ENCODE peak calls at places on chromosomes 13 and 19, in five cellular contexts. Z, E, H, Q and R are unnamed samples.

GRCh38 chr19:45347570-45348366 is 7.2 kb downstream of the KLC3 start:
- DNase-seq in H (no peak), Z (no peak), E (no peak), Q (no peak), R (no peak)

GRCh38 chr19:48400018-48400742 is 6.7 kb downstream of the GRIN2D start:
- DNase-seq in E (no peak), Z (peak), Q (no peak), H (peak), R (peak)

GRCh38 chr19:35696835-35697234 is 7.5 kb upstream of the ZBTB32 start:
- DNase-seq in H (peak), Z (no peak), Q (peak), E (no peak), R (no peak)

GRCh38 chr13:99313473-99313872 is 6.3 kb upstream of the GPR183 start:
- DNase-seq in Z (no peak), E (no peak), Q (no peak), H (no peak), R (no peak)

GRCh38 chr19:16034180-16034579 is 42.1 kb upstream of the TPM4 start:
- DNase-seq in H (no peak), E (no peak), Q (no peak), Z (no peak), R (no peak)

GRCh38 chr19:408441-409005 is 424 bp downstream of the C2CD4C start:
- DNase-seq in E (no peak), Z (no peak), H (no peak), Q (no peak), R (no peak)

GRCh38 chr13:78238911-78239310 is 320.3 kb upstream of the EDNRB start:
- DNase-seq in E (no peak), Z (no peak), Q (no peak), H (no peak), R (no peak)

GRCh38 chr13:46484561-46484960 is 68.4 kb upstream of the LRCH1 start:
- DNase-seq in H (no peak), Q (no peak), E (no peak), Z (no peak), R (no peak)

GRCh38 chr19:10648360-10648759 is 5.8 kb upstream of the ILF3 start:
- DNase-seq in E (no peak), H (no peak), Z (no peak), Q (no peak), R (no peak)

GRCh38 chr19:18541992-18542935 is 1.1 kb downstream of the FKBP8 start:
- DNase-seq in Q (no peak), E (no peak), Z (no peak), H (no peak), R (no peak)

GRCh38 chr13:94329754-94330551 is 149.5 kb downstream of the DCT start:
- DNase-seq in H (peak), Z (no peak), Q (no peak), E (no peak), R (no peak)

GRCh38 chr13:21579754-21580316 is 24.1 kb downstream of the MICU2 start:
- DNase-seq in E (no peak), Z (no peak), H (no peak), Q (peak), R (no peak)

GRCh38 chr19:13784731-13785452 is 10.4 kb upstream of the ZSWIM4 start:
- DNase-seq in E (no peak), Q (no peak), Z (peak), H (peak), R (peak)

GRCh38 chr19:18760440-18761383 is 30.4 kb downstream of the COMP start:
- DNase-seq in E (no peak), H (no peak), Z (no peak), Q (no peak), R (no peak)

GRCh38 chr13:113851826-113852535 is 11.9 kb downstream of the GAS6 start:
- DNase-seq in Q (no peak), Z (no peak), E (no peak), H (no peak), R (peak)

GRCh38 chr13:113853518-113854237 is 10.2 kb downstream of the GAS6 start:
- DNase-seq in E (no peak), H (no peak), Q (no peak), Z (no peak), R (peak)

GRCh38 chr13:113851480-113851803 is 12.4 kb downstream of the GAS6 start:
- DNase-seq in E (no peak), H (no peak), Q (no peak), Z (no peak), R (no peak)

GRCh38 chr13:113854238-113855011 is 9.5 kb downstream of the GAS6 start:
- DNase-seq in E (no peak), H (no peak), Z (no peak), Q (no peak), R (no peak)

DNA sequence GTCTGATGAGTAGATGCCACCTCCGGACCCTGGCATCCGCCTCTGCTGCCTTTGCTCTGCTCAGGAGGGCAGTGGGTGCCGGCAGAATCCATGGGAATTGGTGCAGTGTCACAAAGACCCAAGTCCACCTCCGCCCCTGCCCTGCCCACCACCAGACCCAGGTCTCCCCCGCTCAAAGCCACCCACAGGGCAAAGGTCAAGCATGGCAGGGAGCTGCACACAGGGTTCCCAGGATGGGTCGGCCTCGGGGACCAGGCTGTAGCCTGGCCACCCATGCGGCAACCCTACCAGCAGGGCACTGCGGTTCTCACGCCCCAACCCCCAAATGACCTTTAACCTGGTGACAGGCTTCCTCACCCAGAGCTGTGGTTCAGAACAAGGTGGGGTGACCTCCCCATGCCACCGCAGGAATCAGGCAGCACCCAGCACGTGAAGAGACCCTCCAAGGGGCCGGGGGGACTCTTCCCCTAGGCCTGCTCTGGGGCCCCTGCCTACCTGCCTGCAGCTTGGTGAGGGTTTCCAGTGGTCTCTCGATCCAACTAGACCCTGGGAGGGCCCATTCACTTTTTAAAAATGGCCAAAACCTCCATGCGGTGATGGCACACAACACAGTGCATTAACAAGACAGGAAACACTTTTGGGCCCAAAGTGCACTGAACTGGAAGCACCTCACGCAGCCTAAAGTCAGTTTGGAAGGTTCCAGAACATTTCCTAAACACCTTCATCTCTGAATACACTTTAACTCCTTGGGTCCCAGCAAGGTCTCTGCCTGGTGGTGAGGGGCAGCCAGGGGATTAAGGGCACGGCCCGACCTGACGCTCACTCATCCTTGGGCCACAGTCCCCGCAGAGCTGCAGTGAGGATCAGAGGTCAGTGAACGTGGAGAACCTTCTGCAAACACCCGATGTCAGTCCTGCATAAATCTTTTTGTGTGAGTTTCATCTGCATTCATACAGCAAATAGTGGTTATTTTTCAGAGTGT is 11.0 kb downstream of the GAS6 start:
- DNase-seq in E (no peak), Z (no peak), H (no peak), Q (no peak), R (peak)
- TF ChIP-seq SUZ12 in E (no peak), Z (no peak), H (no peak), Q (no peak), R (no peak)

DNA sequence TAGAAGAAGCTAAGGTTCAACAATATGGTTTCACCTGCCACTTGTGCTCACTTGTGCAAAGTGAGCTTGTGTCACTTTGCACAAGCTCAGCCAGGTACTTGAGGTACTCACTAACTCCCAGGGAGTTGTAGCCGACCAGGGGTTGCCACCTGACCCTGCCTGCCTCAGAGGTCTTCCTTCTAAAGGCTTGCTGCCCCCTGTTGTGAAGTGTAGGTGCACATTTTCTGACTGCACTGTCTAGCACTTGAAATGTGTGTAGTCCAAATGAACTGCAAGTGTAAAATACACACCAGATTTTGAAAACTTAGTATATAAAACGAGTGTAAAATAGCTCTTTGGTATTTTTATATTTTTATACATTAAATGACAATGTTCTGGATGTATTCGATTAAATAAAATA is 230.8 kb downstream of the DLEU7 start:
- DNase-seq in Z (no peak), H (peak), E (no peak), Q (no peak), R (no peak)
- TF ChIP-seq SUZ12 in Z (no peak), H (no peak), E (no peak), Q (no peak), R (no peak)

DNA sequence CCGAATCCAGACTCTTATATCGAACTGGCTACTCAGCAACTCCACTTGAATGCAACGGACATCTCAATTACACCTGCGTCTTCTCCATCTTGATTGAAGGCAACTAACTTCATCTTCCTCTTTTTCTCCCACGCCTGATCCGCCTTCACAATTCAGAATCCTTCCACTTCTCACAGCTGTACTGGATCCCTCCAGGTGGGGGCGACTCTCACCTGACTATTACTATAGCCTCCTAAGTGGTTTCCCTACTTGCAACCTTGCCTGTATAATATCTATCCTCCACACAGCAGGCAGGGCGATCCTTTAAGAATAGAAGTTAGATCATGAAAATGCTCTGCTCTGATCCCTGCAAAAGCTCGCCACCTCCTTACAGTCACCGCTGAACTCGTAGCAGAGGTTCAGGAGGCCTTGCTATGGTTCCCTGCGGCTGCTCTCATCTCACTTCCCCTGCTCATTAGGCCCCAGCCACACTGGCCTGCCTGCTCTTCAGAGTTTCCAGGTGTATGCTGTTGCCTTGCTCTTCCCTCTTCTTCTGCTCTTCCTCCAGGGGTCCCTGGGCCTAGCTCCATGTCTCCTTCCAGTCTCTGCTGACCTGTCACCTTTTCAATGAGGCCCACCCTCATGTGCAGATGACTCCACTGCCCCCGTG is 31.9 kb downstream of the RFXAP start:
- DNase-seq in E (no peak), H (peak), Z (peak), Q (no peak), R (no peak)
- TF ChIP-seq SUZ12 in E (no peak), H (no peak), Z (no peak), Q (no peak), R (no peak)

GRCh38 chr19:38289955-38290354 is 14.1 kb upstream of the C19orf33 start:
- DNase-seq in Z (no peak), H (no peak), Q (no peak), E (no peak), R (no peak)

GRCh38 chr19:38290631-38291147 is 13.4 kb upstream of the C19orf33 start:
- DNase-seq in Q (no peak), Z (no peak), E (no peak), H (no peak), R (no peak)

GRCh38 chr19:38288127-38288855 is 15.8 kb upstream of the C19orf33 start:
- DNase-seq in Q (no peak), E (no peak), Z (no peak), H (no peak), R (no peak)

GRCh38 chr19:38285567-38285966 is 18.5 kb upstream of the C19orf33 start:
- DNase-seq in E (no peak), Z (no peak), H (no peak), Q (no peak), R (no peak)

GRCh38 chr19:38287604-38288003 is 16.4 kb upstream of the C19orf33 start:
- DNase-seq in H (no peak), Z (no peak), E (no peak), Q (no peak), R (no peak)
- TF ChIP-seq SUZ12 in H (no peak), Z (no peak), E (no peak), Q (no peak), R (no peak)

DNA sequence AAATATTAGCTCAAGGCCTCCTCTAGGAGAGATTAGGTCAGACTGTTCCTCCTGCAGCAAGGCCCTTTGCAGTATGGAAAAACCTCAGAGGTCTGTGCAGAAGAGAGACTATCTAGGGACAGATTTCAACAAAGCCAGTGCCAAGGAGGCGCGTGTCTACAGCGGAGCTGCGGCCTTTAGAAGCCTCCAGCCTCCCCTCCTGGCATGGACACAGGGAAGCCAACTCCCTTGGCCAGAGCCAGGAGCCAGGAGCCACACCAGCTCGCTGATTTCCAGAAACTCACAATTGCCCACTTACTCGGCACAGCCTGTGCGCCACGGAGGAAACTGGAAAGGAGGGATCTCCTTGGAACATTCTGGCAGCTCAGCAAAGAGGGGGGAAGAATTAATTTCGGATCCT is 63.4 kb downstream of the INSR start:
- DNase-seq in E (no peak), H (no peak), Q (no peak), Z (no peak), R (no peak)
- TF ChIP-seq SUZ12 in E (no peak), H (no peak), Q (no peak), Z (no peak), R (no peak)

GRCh38 chr13:61795580-61795979 is 379.9 kb upstream of the PCDH20 start:
- DNase-seq in H (no peak), E (no peak), Z (no peak), Q (no peak), R (no peak)
- TF ChIP-seq SUZ12 in H (no peak), E (no peak), Z (no peak), Q (no peak), R (no peak)

DNA sequence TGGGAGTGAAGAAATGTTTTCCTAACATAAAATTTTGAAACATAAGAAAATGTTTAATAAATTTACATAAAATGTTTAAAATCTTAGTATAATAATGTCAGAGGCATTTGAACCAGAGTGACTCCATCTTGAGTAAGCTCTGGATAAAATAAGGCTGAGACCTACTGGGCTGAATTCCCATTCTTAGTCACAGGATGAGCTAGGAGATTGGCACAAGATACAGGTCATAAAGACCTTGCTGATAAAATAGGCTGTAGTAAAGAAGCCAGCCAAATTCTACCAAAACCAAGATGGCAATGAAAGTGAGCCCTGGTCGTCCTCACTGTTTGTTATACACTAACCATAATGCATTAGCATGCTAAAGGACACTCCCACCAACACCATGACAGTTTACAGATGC is 1184.1 kb downstream of the UQCRFS1 start:
- DNase-seq in H (no peak), Z (no peak), Q (no peak), E (no peak), R (no peak)
- TF ChIP-seq SUZ12 in H (no peak), Z (no peak), Q (no peak), E (no peak), R (no peak)

DNA sequence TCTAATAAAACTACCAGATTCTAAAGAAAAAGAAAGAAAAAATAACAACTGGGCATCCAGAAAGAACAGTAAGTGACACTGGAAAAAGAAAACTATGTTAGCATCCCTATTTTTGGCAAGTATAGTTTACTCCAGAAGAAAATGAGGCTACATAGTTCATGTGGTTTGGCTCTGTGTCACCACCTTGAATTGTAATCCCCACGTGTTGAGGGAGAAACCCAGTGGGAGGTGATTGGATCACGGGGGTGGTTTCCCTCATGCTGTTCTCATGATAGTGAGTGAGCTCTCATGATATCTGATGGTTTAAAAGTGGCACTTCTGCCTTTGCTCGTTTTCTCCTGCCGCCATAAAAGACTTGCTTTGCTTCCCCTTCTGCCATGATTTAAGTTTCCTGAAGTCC is 76.9 kb downstream of the ITGBL1 start:
- DNase-seq in H (no peak), Z (no peak), E (no peak), Q (no peak), R (no peak)
- TF ChIP-seq SUZ12 in H (no peak), Z (no peak), E (no peak), Q (no peak), R (no peak)

GRCh38 chr13:113592571-113592970 is 8.0 kb downstream of the TFDP1 start:
- DNase-seq in Z (no peak), Q (no peak), H (no peak), E (no peak), R (no peak)
- TF ChIP-seq SUZ12 in Z (no peak), Q (no peak), H (no peak), E (no peak), R (no peak)